ENCODE peak calls at places on chromosomes 2 and 18, in nine cellular contexts. F is suprapubic skin, R is heart left ventricle, M is body of pancreas, P is GM12891, S is IMR-90, K is ovary, T is A549, E is K562. Z is an unnamed sample.

GRCh38 chr18:58208207-58208944 is 164.3 kb downstream of the NEDD4L start:
- DNase-seq in P (no peak), M (no peak), T (no peak), S (peak), R (no peak), K (no peak), F (no peak), E (no peak), Z (no peak)

GRCh38 chr18:36186461-36187137 is 698 bp upstream of the MOCOS start:
- DNase-seq in P (peak), E (peak), K (peak), T (peak), F (no peak), R (peak), S (no peak), M (peak), Z (peak)

GRCh38 chr2:157355618-157356017 is 30.0 kb upstream of the ERMN start:
- DNase-seq in R (no peak), S (peak), F (no peak), E (no peak), T (no peak), P (no peak), M (no peak), K (no peak), Z (no peak)

GRCh38 chr2:132424526-132425121 is 8.0 kb downstream of the GPR39 start:
- DNase-seq in F (no peak), K (no peak), T (no peak), S (peak), M (peak), P (no peak), R (no peak), E (no peak), Z (no peak)

GRCh38 chr2:131040661-131041401 is 52.4 kb downstream of the FAM168B start:
- DNase-seq in T (no peak), F (peak), E (no peak), M (peak), S (no peak), K (no peak), R (peak), P (no peak), Z (no peak)

GRCh38 chr18:50273203-50274043 is 7.1 kb upstream of the CFAP53 start:
- DNase-seq in T (no peak), R (no peak), F (no peak), P (no peak), M (no peak), E (no peak), S (no peak), K (no peak), Z (no peak)

GRCh38 chr2:168254158-168254935 is 7.0 kb upstream of the STK39 start:
- DNase-seq in F (no peak), S (peak), P (no peak), R (no peak), K (no peak), M (no peak), T (peak), E (no peak), Z (peak)

GRCh38 chr2:26807788-26808460 is 22.1 kb downstream of the CENPA start:
- DNase-seq in M (no peak), S (peak), R (no peak), F (no peak), T (no peak), K (peak), P (no peak), E (no peak), Z (no peak)

GRCh38 chr18:7926526-7926925 is 359.4 kb downstream of the PTPRM start:
- DNase-seq in M (peak), R (no peak), E (peak), P (no peak), K (no peak), F (no peak), T (peak), S (no peak), Z (no peak)

GRCh38 chr2:28895189-28895893 is 874 bp downstream of the WDR43 start:
- DNase-seq in E (peak), S (peak), K (peak), F (no peak), P (peak), T (peak), M (peak), R (no peak), Z (peak)

GRCh38 chr18:74286106-74286856 is 5.5 kb downstream of the CYB5A start:
- DNase-seq in S (peak), R (no peak), M (peak), K (no peak), F (no peak), P (no peak), T (no peak), E (no peak), Z (no peak)

GRCh38 chr2:263774-264492 is at the start of gene SH3YL1:
- DNase-seq in R (no peak), F (no peak), P (peak), E (no peak), T (peak), M (peak), K (peak), S (no peak), Z (no peak)

GRCh38 chr2:138782378-138782777 is 2.2 kb upstream of the NXPH2 start:
- DNase-seq in T (no peak), P (no peak), S (no peak), K (no peak), F (no peak), E (no peak), R (no peak), M (no peak), Z (no peak)

GRCh38 chr2:135086222-135086621 is 34.1 kb downstream of the RAB3GAP1 start:
- DNase-seq in P (no peak), M (no peak), S (no peak), F (no peak), K (no peak), T (no peak), R (no peak), E (no peak), Z (no peak)

GRCh38 chr2:111705711-111706323 is 178.2 kb downstream of the ANAPC1 start:
- DNase-seq in R (no peak), F (peak), S (peak), K (no peak), M (no peak), T (peak), E (no peak), P (peak), Z (peak)

GRCh38 chr2:205477016-205477705 is 205.1 kb upstream of the NRP2 start:
- DNase-seq in P (no peak), T (peak), F (no peak), K (no peak), R (no peak), M (no peak), S (peak), E (no peak), Z (no peak)

GRCh38 chr18:46536215-46536874 is 120.7 kb downstream of the LOXHD1 start:
- DNase-seq in T (peak), P (no peak), R (no peak), F (no peak), E (peak), S (no peak), K (no peak), M (no peak), Z (peak)

GRCh38 chr2:153986488-153987229 is 114.9 kb downstream of the GALNT13 start:
- DNase-seq in M (no peak), F (no peak), K (no peak), E (no peak), R (no peak), S (no peak), T (peak), P (no peak), Z (no peak)

GRCh38 chr18:55113800-55114199 is 154.5 kb upstream of the CCDC68 start:
- DNase-seq in P (no peak), R (peak), S (no peak), M (no peak), K (no peak), E (no peak), T (no peak), F (no peak), Z (no peak)

GRCh38 chr2:207749873-207750272 is 19.8 kb downstream of the FZD5 start:
- DNase-seq in M (no peak), T (no peak), S (peak), P (no peak), F (no peak), E (no peak), R (no peak), K (no peak), Z (no peak)

GRCh38 chr2:166458682-166459081 is 35.4 kb downstream of the SCN7A start:
- DNase-seq in T (no peak), K (no peak), S (no peak), R (no peak), M (no peak), F (no peak), E (no peak), P (no peak), Z (no peak)

GRCh38 chr2:620456-621302 is 56.5 kb downstream of the TMEM18 start:
- DNase-seq in M (no peak), P (no peak), K (no peak), T (no peak), S (no peak), F (peak), R (no peak), E (no peak), Z (no peak)

GRCh38 chr2:173963323-173963816 is 1.8 kb downstream of the SP3 start:
- DNase-seq in T (peak), E (peak), S (peak), F (peak), M (peak), R (no peak), K (no peak), P (peak), Z (peak)

GRCh38 chr2:164903214-164903613 is 52.1 kb downstream of the SLC38A11 start:
- DNase-seq in M (no peak), F (no peak), P (no peak), K (no peak), T (no peak), E (no peak), S (peak), R (no peak), Z (no peak)

GRCh38 chr2:209334188-209335017 is 89.4 kb upstream of the MAP2 start:
- DNase-seq in M (peak), F (no peak), S (peak), R (peak), P (no peak), E (peak), T (peak), K (peak), Z (peak)

GRCh38 chr2:18950598-18950933 is 361.2 kb upstream of the NT5C1B start:
- DNase-seq in M (no peak), E (no peak), R (no peak), T (no peak), S (no peak), P (no peak), K (peak), F (no peak), Z (no peak)

GRCh38 chr2:71100195-71100964 is 29.6 kb downstream of the MCEE start:
- DNase-seq in M (peak), P (no peak), K (no peak), S (peak), T (peak), F (no peak), R (peak), E (peak), Z (peak)

GRCh38 chr2:142991295-142991694 is 113.8 kb downstream of the KYNU start:
- DNase-seq in M (no peak), T (no peak), R (no peak), S (no peak), K (no peak), E (no peak), F (no peak), P (no peak), Z (no peak)

GRCh38 chr18:44700652-44701051 is 20.0 kb downstream of the SETBP1 start:
- DNase-seq in F (no peak), T (no peak), P (no peak), S (no peak), K (no peak), M (peak), R (no peak), E (no peak), Z (no peak)

GRCh38 chr2:173881466-173881865 is 83.7 kb downstream of the SP3 start:
- DNase-seq in T (no peak), M (peak), K (no peak), E (peak), F (no peak), R (peak), P (no peak), S (peak), Z (no peak)

GRCh38 chr18:72675394-72675793 is 131.3 kb upstream of the CBLN2 start:
- DNase-seq in F (no peak), R (no peak), M (no peak), E (no peak), T (no peak), K (no peak), P (no peak), S (no peak), Z (no peak)

GRCh38 chr2:110639972-110640371 is 37.9 kb downstream of the BUB1 start:
- DNase-seq in P (no peak), M (no peak), S (no peak), E (no peak), T (no peak), R (peak), K (no peak), F (no peak), Z (no peak)

GRCh38 chr2:11822746-11823411 is 76.4 kb downstream of the LPIN1 start:
- DNase-seq in R (no peak), F (no peak), T (no peak), P (no peak), M (peak), S (peak), E (no peak), K (no peak), Z (no peak)

GRCh38 chr18:32930695-32931301 is 158.0 kb upstream of the KLHL14 start:
- DNase-seq in E (peak), M (no peak), R (no peak), F (no peak), P (peak), K (no peak), S (peak), T (peak), Z (no peak)

GRCh38 chr2:197704434-197705142 is 581 bp upstream of the MARS2 start:
- DNase-seq in K (no peak), R (no peak), M (no peak), S (no peak), T (no peak), E (no peak), P (no peak), F (no peak), Z (no peak)

GRCh38 chr2:197706839-197707207 is 1.7 kb downstream of the MARS2 start:
- DNase-seq in E (peak), S (no peak), M (no peak), R (no peak), F (no peak), P (no peak), K (no peak), T (no peak), Z (no peak)

GRCh38 chr2:197705912-197706838 is 1.0 kb downstream of the MARS2 start:
- DNase-seq in S (peak), T (no peak), M (peak), P (no peak), E (peak), F (peak), K (no peak), R (no peak), Z (no peak)

GRCh38 chr2:197707316-197708213 is 2.4 kb downstream of the MARS2 start:
- DNase-seq in M (peak), R (no peak), P (no peak), T (peak), S (peak), K (no peak), E (peak), F (no peak), Z (peak)

DNA sequence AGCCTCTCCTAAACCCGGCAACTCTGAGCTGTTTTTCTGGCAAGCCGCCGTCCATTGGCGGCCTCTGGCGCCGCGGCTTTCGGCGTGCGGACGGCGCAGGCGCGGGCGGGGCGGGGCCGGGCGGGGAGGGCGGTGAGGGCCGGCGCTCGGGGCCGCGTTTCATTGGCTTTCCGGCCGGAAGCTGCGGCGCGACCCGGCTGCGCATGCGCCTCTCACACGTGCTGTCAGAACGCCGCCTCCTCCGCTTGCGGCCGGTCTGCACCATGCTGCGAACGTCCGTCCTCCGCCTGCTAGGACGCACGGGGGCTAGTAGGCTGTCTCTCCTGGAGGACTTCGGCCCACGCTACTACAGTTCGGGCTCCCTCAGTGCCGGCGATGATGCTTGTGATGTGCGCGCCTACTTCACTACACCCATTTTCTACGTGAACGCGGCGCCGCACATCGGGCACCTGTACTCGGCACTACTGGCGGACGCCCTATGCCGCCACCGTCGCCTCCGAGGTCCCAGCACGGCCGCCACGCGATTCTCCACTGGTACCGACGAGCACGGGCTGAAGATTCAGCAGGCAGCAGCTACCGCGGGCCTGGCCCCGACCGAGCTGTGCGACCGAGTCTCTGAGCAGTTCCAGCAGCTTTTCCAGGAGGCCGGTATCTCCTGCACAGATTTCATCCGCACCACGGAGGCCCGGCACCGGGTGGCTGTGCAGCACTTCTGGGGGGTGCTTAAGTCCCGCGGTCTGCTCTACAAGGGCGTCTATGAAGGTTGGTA is at the start of gene MARS2:
- DNase-seq in R (peak), S (peak), F (peak), K (peak), T (peak), M (peak), P (peak), E (peak), Z (peak)
- TF ChIP-seq POLR2A in R (no peak), S (no peak), F (peak), K (no peak), T (peak), M (peak), P (peak), E (peak), Z (peak)

GRCh38 chr2:238288650-238289573 is 502 bp upstream of the PER2 start:
- DNase-seq in P (peak), R (peak), S (peak), K (peak), E (peak), T (peak), F (peak), M (peak), Z (peak)
- TF ChIP-seq POLR2A in P (peak), R (peak), S (peak), K (peak), E (peak), T (peak), F (peak), M (peak), Z (peak)

GRCh38 chr2:159595410-159596046 is 20.8 kb downstream of the BAZ2B start:
- DNase-seq in P (no peak), F (no peak), E (peak), T (no peak), M (no peak), R (no peak), S (peak), K (no peak), Z (no peak)

GRCh38 chr2:159592446-159592845 is 23.9 kb downstream of the BAZ2B start:
- DNase-seq in R (no peak), M (no peak), T (peak), K (no peak), S (no peak), E (peak), P (no peak), F (no peak), Z (no peak)

GRCh38 chr2:159589286-159589685 is 27.1 kb downstream of the BAZ2B start:
- DNase-seq in K (no peak), M (no peak), E (no peak), R (no peak), T (no peak), S (no peak), P (no peak), F (no peak), Z (no peak)

GRCh38 chr2:159586034-159586433 is 30.3 kb downstream of the BAZ2B start:
- DNase-seq in P (no peak), S (no peak), T (no peak), R (no peak), K (no peak), F (no peak), E (no peak), M (no peak), Z (no peak)

GRCh38 chr2:159591221-159591620 is 25.1 kb downstream of the BAZ2B start:
- DNase-seq in M (peak), P (no peak), R (no peak), T (no peak), F (no peak), K (no peak), S (no peak), E (peak), Z (no peak)
- TF ChIP-seq POLR2A in M (no peak), P (no peak), R (no peak), T (no peak), F (no peak), K (no peak), S (no peak), E (no peak), Z (no peak)

DNA sequence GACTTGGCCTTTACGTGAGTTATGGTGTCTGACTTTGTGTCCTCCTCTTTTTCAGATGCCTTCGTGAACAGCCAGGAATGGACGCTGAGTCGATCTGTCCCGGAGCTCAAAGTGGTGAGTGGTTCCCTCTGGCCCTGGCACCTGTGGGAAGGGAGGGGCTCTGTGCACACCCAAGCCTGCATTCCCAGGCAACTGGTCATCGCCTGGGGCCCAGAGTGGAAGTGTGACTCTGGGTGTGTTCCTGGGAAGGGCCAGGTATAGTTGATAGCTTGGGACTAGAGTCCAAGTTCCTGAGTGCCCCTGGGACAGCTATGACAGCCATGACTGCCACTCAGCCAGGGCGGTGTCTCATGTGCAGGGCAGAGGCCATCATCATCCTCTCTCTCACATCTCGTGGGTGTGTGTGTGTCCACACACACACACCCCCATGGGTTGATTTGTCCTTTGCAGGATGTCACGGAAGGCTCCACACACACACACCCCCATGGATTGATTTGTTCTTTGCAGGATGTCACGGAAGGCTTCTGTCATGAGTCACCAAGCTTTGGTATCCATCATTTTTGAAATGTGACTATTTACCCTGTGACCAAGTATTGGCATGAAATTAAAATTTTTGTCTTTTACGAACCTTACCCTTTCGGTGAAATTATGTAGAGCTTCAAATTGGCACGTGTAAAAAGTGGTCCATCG is 215.4 kb downstream of the AGAP1 start:
- DNase-seq in M (peak), E (no peak), T (peak), F (no peak), K (no peak), P (no peak), S (peak), R (peak), Z (peak)
- TF ChIP-seq POLR2A in M (no peak), E (no peak), T (no peak), F (no peak), K (no peak), P (no peak), S (no peak), R (no peak), Z (no peak)

GRCh38 chr2:70086838-70087702 is at the start of gene PCBP1:
- DNase-seq in E (peak), R (peak), K (peak), S (peak), M (peak), T (peak), F (peak), P (peak), Z (peak)
- TF ChIP-seq POLR2A in E (peak), R (no peak), K (peak), S (peak), M (peak), T (peak), F (peak), P (peak), Z (peak)

GRCh38 chr18:48538531-48539405 is at the start of gene CTIF:
- DNase-seq in E (peak), P (peak), K (peak), T (peak), S (peak), R (peak), M (peak), F (peak), Z (peak)
- TF ChIP-seq POLR2A in E (peak), P (no peak), K (no peak), T (peak), S (peak), R (no peak), M (peak), F (peak), Z (peak)

Z was measured in H54.